ENCODE peak calls at places on chromosomes 5 and 9, in six cellular contexts. C is pancreas, X is tibial artery, E is fibroblast of lung, H is ovary, A is adrenal gland. Z is an unnamed sample.

GRCh38 chr5:171397190-171397589 is 9.5 kb downstream of the NPM1 start:
- DNase-seq in X (no peak), E (no peak), A (no peak), C (no peak), H (no peak), Z (no peak)

GRCh38 chr9:128819716-128820664 is 1.7 kb downstream of the ENDOG start:
- DNase-seq in A (no peak), E (no peak), H (peak; percentile 60), X (no peak), C (no peak), Z (no peak)

GRCh38 chr9:7058539-7058938 is 300.8 kb downstream of the KDM4C start:
- DNase-seq in E (peak; percentile 28), X (no peak), C (no peak), H (no peak), A (no peak), Z (no peak)

GRCh38 chr5:158875272-158875679 is 224.4 kb downstream of the EBF1 start:
- DNase-seq in C (no peak), H (no peak), E (no peak), X (no peak), A (no peak), Z (peak; percentile 46)

GRCh38 chr9:116837038-116837998 is 150.2 kb downstream of the TRIM32 start:
- DNase-seq in X (no peak), H (no peak), C (no peak), A (no peak), E (no peak), Z (no peak)

GRCh38 chr9:93576296-93577044 is at the start of gene PHF2:
- DNase-seq in A (peak; percentile 31), X (peak; percentile 42), E (no peak), C (peak; percentile 70), H (peak; percentile 51), Z (peak; percentile 33)

GRCh38 chr5:1521671-1522600 is 1.8 kb downstream of the LPCAT1 start:
- DNase-seq in X (peak; percentile 61), C (peak; percentile 46), E (peak; percentile 84), A (peak; percentile 21), H (peak; percentile 22), Z (no peak)

GRCh38 chr5:173806270-173807035 is 81.7 kb upstream of the CPEB4 start:
- DNase-seq in A (no peak), C (no peak), H (no peak), E (no peak), X (no peak), Z (no peak)

GRCh38 chr5:14439087-14439841 is 142.3 kb upstream of the OTULINL start:
- DNase-seq in E (no peak), C (no peak), X (no peak), A (no peak), H (no peak), Z (no peak)

GRCh38 chr9:35929188-35929718 is 20.0 kb downstream of the SPAAR start:
- DNase-seq in X (no peak), A (no peak), E (no peak), C (no peak), H (no peak), Z (no peak)

GRCh38 chr5:6261668-6262067 is 116.7 kb downstream of the MED10 start:
- DNase-seq in E (no peak), A (peak; percentile 32), X (no peak), C (no peak), H (no peak), Z (no peak)

GRCh38 chr5:32612134-32612888 is 27.0 kb downstream of the SUB1 start:
- DNase-seq in A (no peak), C (no peak), H (no peak), X (no peak), E (peak; percentile 82), Z (no peak)

GRCh38 chr5:154308457-154309360 is 118.2 kb downstream of the GALNT10 start:
- DNase-seq in E (peak; percentile 92), A (no peak), C (no peak), X (no peak), H (no peak), Z (no peak)
- H3K4me3 ChIP-seq in E (no peak overlapping the region), A (no peak overlapping the region), C (no peak overlapping the region), X (no peak overlapping the region), H (no peak overlapping the region), Z (no peak overlapping the region)

GRCh38 chr5:145619806-145620205 is 215.3 kb downstream of the PRELID2 start:
- DNase-seq in E (peak; percentile 33), A (no peak), X (no peak), H (no peak), C (no peak), Z (no peak)
- H3K36me3 ChIP-seq in E (no peaks in the 10 kb centered on the region), A (no peaks in the 10 kb centered on the region), X (no peaks in the 10 kb centered on the region), H (no peaks in the 10 kb centered on the region), C (no peaks in the 10 kb centered on the region), Z (no peaks in the 10 kb centered on the region)

GRCh38 chr9:114156658-114157421 is 1.5 kb downstream of the COL27A1 start:
- DNase-seq in X (peak; percentile 84), H (peak; percentile 82), A (peak; percentile 52), E (peak; percentile 88), C (peak; percentile 79), Z (no peak)
- TF ChIP-seq CTCF in X (no peak), H (no peak), A (no peak), E (peak; percentile 39), C (no peak), Z (no peak)

DNA sequence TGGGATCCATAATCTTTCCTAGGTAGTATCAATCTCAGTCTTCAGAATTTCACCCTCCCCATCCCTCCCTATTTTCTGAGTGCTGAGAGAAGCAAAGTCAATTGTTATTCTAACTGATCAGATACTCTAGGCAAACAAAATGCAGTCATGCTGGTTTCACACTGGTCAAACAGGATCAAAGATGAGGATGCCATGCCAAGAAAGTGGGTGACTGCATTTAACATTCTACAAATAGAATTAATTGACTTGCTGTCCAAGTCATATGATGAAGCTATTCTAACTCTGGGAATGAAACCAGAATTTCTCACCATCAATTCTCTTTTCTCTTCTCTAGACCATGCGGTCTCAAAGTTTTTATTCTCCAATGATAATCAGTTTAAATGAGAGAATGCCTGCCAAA is 112.5 kb downstream of the CTNND2 start:
- DNase-seq in H (no peak), A (no peak), E (peak; percentile 9), C (no peak), X (no peak), Z (no peak)
- H3K4me3 ChIP-seq in H (no peak overlapping the region), A (no peak overlapping the region), E (no peak overlapping the region), C (no peak overlapping the region), X (no peak overlapping the region), Z (no peak overlapping the region)

GRCh38 chr5:69510694-69511093 is 18.1 kb downstream of the OCLN start:
- DNase-seq in A (no peak), X (no peak), E (no peak), C (no peak), H (no peak), Z (no peak)
- H3K36me3 ChIP-seq in A (no peaks in the 10 kb centered on the region), X (no peaks in the 10 kb centered on the region), E (no peaks in the 10 kb centered on the region), C (peaks cover 28% of the 10 kb centered on the region), H (no peaks in the 10 kb centered on the region), Z (peaks cover 1% of the 10 kb centered on the region)

DNA sequence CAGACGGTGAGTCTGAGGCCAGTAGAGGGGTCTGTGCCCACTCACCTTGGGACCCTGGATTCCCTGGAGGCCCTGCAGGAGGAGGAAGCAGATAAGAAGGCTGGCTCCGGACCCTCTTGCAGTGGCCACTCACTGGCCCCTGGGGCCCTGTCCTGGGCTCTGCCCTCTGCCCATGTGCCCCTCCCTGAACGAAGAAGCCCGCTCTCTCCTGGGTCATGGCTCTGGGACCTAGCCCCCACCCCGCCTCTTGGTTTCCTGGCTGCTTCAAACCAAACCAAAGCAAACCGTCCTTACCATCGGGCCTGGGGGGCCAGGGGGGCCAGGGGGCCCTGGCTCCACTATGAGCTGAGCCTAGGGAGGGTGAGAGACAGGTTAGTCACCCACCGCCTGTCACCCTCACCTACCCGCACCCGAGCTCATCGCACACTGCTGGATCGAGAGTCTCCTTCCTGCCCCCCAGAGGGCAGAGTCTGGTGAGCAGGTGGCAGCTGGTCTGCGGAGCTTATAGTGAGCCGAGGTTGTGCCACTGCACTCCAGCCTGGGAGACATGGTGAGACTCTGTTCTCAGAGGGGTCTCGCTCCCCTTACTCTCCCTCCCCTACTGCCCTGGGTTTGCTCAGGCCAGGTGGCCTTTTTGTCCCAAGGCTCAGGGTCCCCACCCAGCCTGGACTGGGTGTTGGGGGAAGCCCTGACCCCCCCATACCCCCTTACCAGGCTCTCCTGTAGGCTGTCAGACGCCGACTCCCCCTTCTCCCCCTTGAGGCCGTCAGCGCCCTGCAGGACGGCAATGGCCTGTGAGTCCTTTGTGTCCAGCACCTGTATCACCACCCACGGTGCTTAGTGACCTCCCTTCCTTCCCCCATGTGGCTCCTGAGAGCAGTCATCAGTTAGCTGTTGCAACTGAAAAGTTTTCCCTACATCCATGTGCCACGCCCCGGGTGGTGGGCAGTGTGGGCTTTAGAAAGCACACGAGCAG is 15.2 kb upstream of the PHYKPL start:
- DNase-seq in E (no peak), X (no peak), H (no peak), A (no peak), C (no peak), Z (no peak)
- TF ChIP-seq CTCF in E (no peak), X (no peak), H (no peak), A (no peak), C (no peak), Z (peak; percentile 11)

GRCh38 chr9:132978451-132979087 is at the start of gene GFI1B:
- DNase-seq in E (no peak), A (no peak), C (no peak), X (no peak), H (no peak), Z (no peak)
- H3K4me3 ChIP-seq in E (no peak within 1 kb of the TSS), A (no peak within 1 kb of the TSS), C (no peak within 1 kb of the TSS), X (no peak within 1 kb of the TSS), H (no peak within 1 kb of the TSS), Z (no peak within 1 kb of the TSS)